ENCODE peak calls at places on chromosomes 3 and 15, in eight cellular contexts. D is transverse colon, Q is GM12891, G is stomach, Y is prostate gland, E is HCT116, M is breast epithelium, F is suprapubic skin. K is an unnamed sample.

GRCh38 chr15:49492834-49493233 is 69.8 kb downstream of the FGF7 start:
- DNase-seq in E (no peak), M (no peak), Y (no peak), G (no peak), F (no peak), D (no peak), Q (no peak), K (no peak)

GRCh38 chr3:143443851-143444331 is 324.3 kb downstream of the CHST2 start:
- DNase-seq in F (no peak), Y (no peak), D (peak; percentile 70), E (peak; percentile 77), M (peak; percentile 68), Q (no peak), G (peak; percentile 47), K (no peak)

GRCh38 chr3:72310028-72310987 is 525.4 kb upstream of the PROK2 start:
- DNase-seq in G (no peak), E (no peak), Q (peak; percentile 50), M (no peak), D (peak; percentile 67), Y (peak; percentile 46), F (no peak), K (no peak)

GRCh38 chr15:70271422-70272088 is 173.8 kb upstream of the TLE3 start:
- DNase-seq in Q (no peak), D (peak; percentile 22), F (no peak), Y (no peak), M (no peak), E (peak; percentile 92), G (no peak), K (no peak)

GRCh38 chr15:89814112-89814742 is 425 bp downstream of the ANPEP start:
- DNase-seq in Q (no peak), D (no peak), F (no peak), E (no peak), Y (no peak), G (peak; percentile 31), M (no peak), K (no peak)

GRCh38 chr3:187967982-187968381 is 186.0 kb upstream of the LPP start:
- DNase-seq in Y (no peak), Q (no peak), E (no peak), D (no peak), G (no peak), M (no peak), F (no peak), K (no peak)

GRCh38 chr15:92077353-92078080 is 224.0 kb downstream of the SLCO3A1 start:
- DNase-seq in E (peak; percentile 54), Q (peak; percentile 57), G (peak; percentile 74), D (peak; percentile 75), M (peak; percentile 63), Y (peak; percentile 68), F (no peak), K (no peak)

GRCh38 chr3:8579943-8580342 is 64.7 kb downstream of the SSUH2 start:
- DNase-seq in M (no peak), Q (no peak), D (no peak), E (no peak), G (no peak), Y (no peak), F (no peak), K (peak; percentile 70)

GRCh38 chr15:71096676-71097075 is 18.6 kb upstream of the THSD4 start:
- DNase-seq in Y (peak; percentile 72), M (no peak), E (no peak), G (no peak), D (no peak), F (no peak), Q (no peak), K (peak; percentile 58)

GRCh38 chr3:190252080-190252479 is 70.2 kb downstream of the CLDN1 start:
- DNase-seq in Q (no peak), F (no peak), Y (no peak), G (no peak), M (no peak), E (no peak), D (no peak), K (no peak)

DNA sequence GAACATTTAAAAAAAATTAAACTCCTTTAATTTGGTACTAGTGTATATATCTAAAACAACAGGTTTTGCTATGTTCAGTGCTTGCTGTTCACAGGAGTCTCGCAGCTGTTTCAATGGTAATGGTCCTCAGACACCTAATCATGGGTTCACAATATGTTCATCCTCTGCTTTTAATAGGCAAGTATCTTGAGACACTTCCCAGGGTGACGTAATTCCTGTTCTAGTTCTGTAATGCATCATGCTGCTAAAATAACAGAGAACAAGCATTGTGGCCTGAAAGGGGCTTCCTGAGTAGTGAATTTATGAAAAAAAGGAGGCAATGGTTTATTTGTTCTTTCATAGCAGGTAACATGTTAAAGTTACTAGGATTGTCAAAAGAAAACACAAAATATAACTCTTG is 625.2 kb upstream of the GBE1 start:
- DNase-seq in Q (no peak), F (no peak), E (no peak), M (no peak), Y (no peak), G (no peak), D (no peak), K (no peak)
- TF ChIP-seq POLR2AphosphoS5 in Q (no peak), F (no peak), E (no peak), M (no peak), Y (no peak), G (no peak), D (no peak), K (no peak)

GRCh38 chr3:47824541-47825473 is 21.9 kb downstream of the DHX30 start:
- DNase-seq in Q (peak; percentile 96), Y (peak; percentile 64), D (peak; percentile 82), M (peak; percentile 38), G (peak; percentile 80), F (peak; percentile 85), E (peak; percentile 47), K (no peak)
- TF ChIP-seq POLR2A in Q (peak; percentile 82), Y (no peak), D (peak; percentile 26), M (no peak), G (no peak), F (no peak), E (peak; percentile 48), K (no peak)

DNA sequence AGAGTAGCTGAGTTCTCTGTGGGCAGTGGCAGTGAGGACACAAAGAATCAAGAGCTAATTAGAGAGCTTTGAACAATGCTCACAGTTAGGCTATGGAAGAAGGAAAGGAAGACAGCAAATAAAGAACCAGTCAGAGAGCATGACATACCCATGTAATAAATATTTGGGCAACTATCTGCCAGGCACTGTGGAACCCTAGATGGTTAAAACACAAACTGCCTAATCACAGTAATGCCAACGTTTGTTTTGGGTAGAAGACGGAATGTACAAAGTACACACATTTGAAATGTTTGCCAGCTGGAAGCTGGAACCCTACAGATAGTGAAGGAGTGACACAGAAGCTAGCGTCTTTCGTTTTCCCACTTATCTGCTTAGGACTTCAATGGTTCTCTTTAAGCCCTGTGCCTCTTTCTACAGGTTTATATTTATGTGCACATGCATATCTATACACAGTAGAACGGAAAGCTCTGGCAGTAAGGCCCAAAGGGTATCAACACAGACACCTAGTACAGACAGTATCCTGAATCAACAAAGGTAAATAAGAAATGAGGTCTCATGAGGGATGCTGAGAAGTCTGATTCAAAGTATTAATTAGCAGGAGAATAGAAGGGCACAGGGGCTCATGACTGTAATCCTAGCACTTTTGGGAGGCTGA is 44.6 kb downstream of the ANKRD28 start:
- DNase-seq in Y (peak; percentile 62), F (no peak), M (no peak), E (no peak), G (peak; percentile 42), Q (no peak), D (no peak), K (no peak)
- TF ChIP-seq POLR2AphosphoS5 in Y (peak; percentile 83), F (no peak), M (no peak), E (no peak), G (no peak), Q (no peak), D (no peak), K (no peak)

GRCh38 chr3:46561511-46561910 is 4.6 kb downstream of the LRRC2 start:
- DNase-seq in Q (no peak), G (no peak), E (no peak), M (no peak), Y (no peak), D (no peak), F (peak; percentile 16), K (no peak)

GRCh38 chr3:46557814-46558183 is 8.3 kb downstream of the LRRC2 start:
- DNase-seq in D (no peak), Q (no peak), G (no peak), F (peak; percentile 11), E (no peak), Y (no peak), M (no peak), K (no peak)

GRCh38 chr3:46561951-46562350 is 4.2 kb downstream of the LRRC2 start:
- DNase-seq in G (no peak), F (peak; percentile 50), Y (no peak), D (no peak), Q (no peak), M (no peak), E (no peak), K (no peak)

GRCh38 chr3:46558184-46559029 is 7.7 kb downstream of the LRRC2 start:
- DNase-seq in D (peak; percentile 83), F (peak; percentile 86), G (peak; percentile 94), Y (peak; percentile 79), E (peak; percentile 90), M (peak; percentile 87), Q (peak; percentile 60), K (no peak)

GRCh38 chr3:46559030-46559704 is 6.9 kb downstream of the LRRC2 start:
- DNase-seq in Y (no peak), Q (no peak), G (no peak), E (no peak), F (peak; percentile 28), D (no peak), M (no peak), K (no peak)
- TF ChIP-seq POLR2A in Y (no peak), Q (no peak), G (no peak), E (no peak), F (no peak), D (no peak), M (no peak), K (no peak)

GRCh38 chr3:66342717-66343373 is 122.0 kb downstream of the SLC25A26 start:
- DNase-seq in G (no peak), Y (no peak), E (no peak), D (no peak), M (no peak), F (no peak), Q (no peak), K (no peak)
- TF ChIP-seq POLR2AphosphoS5 in G (no peak), Y (no peak), E (no peak), D (no peak), M (no peak), F (no peak), Q (no peak), K (no peak)

DNA sequence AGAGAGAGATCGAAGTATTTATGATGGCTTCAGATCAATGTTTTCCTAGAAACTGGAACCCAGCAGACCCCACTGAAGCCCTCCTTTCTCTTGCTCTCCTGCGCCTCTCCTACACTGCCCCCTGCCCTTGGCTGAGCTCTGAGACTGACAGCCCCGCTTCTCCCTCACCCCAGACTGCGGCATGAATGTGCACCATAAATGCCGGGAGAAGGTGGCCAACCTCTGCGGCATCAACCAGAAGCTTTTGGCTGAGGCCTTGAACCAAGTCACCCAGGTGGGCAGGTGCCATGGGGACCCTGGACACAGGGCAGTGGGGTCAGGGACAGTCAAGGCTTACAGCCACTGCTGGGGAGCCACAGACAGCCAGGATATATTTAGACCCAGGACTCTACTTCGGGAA is 23.7 kb downstream of the PRKCD start:
- DNase-seq in Q (no peak), E (no peak), M (no peak), F (peak; percentile 59), G (no peak), D (no peak), Y (no peak), K (no peak)
- TF ChIP-seq POLR2A in Q (no peak), E (no peak), M (no peak), F (no peak), G (no peak), D (no peak), Y (no peak), K (no peak)

K was measured in vagina.